ENCODE peak calls at places on chromosome 1, in six cellular contexts. E, P, S, B, I and Z are unnamed samples.

GRCh38 chr1:209686319-209686718 is 11.1 kb downstream of the G0S2 start:
- ATAC-seq in I (no peak), B (no peak), E (no peak), S (no peak), P (peak), Z (no peak)

GRCh38 chr1:54273837-54274192 is 73.8 kb downstream of the MRPL37 start:
- ATAC-seq in B (no peak), S (peak), P (no peak), E (peak), I (no peak), Z (no peak)

GRCh38 chr1:43034195-43034658 is 75.6 kb upstream of the SLC2A1 start:
- ATAC-seq in B (no peak), I (peak), S (no peak), P (peak), E (no peak), Z (no peak)

GRCh38 chr1:26574690-26575349 is 45.3 kb downstream of the RPS6KA1 start:
- ATAC-seq in E (peak), S (no peak), P (no peak), I (no peak), B (no peak), Z (no peak)

GRCh38 chr1:156121441-156121840 is 6.9 kb downstream of the LMNA start:
- ATAC-seq in E (no peak), I (no peak), P (no peak), B (no peak), S (no peak), Z (no peak)

GRCh38 chr1:168629466-168629865 is 53.1 kb downstream of the XCL1 start:
- ATAC-seq in I (no peak), S (no peak), P (no peak), E (no peak), B (no peak), Z (no peak)

GRCh38 chr1:94753171-94753972 is 66.8 kb upstream of the SLC44A3 start:
- ATAC-seq in P (no peak), S (peak), I (no peak), B (no peak), E (peak), Z (peak)

GRCh38 chr1:43901562-43901961 is 32.0 kb upstream of the ARTN start:
- ATAC-seq in P (no peak), S (no peak), B (no peak), E (no peak), I (no peak), Z (no peak)

GRCh38 chr1:54474500-54475235 is 68.5 kb upstream of the SSBP3 start:
- ATAC-seq in E (peak), I (peak), B (peak), P (peak), S (no peak), Z (peak)

GRCh38 chr1:179809506-179810366 is 66.6 kb downstream of the FAM163A start:
- ATAC-seq in P (peak), B (peak), S (peak), I (peak), E (peak), Z (peak)